ENCODE peak calls at places on chromosomes 5 and 9, in eight cellular contexts. T, R, L, K, O, Z, X and F are unnamed samples.

GRCh38 chr9:70263421-70263820 is 4.6 kb downstream of the SMC5 start:
- DNase-seq in T (no peak), R (no peak), L (peak; percentile 57), K (no peak), O (peak; percentile 56), Z (peak; percentile 36), X (no peak), F (no peak)

GRCh38 chr5:141919218-141920129 is 4.2 kb upstream of the DELE1 start:
- DNase-seq in T (no peak), R (no peak), L (no peak), K (no peak), O (no peak), Z (no peak), X (peak; percentile 67), F (no peak)

GRCh38 chr5:124662261-124662781 is 84.1 kb downstream of the ZNF608 start:
- DNase-seq in T (peak; percentile 62), R (peak; percentile 30), L (no peak), K (no peak), O (no peak), Z (no peak), X (peak; percentile 86), F (no peak)

GRCh38 chr9:125971895-125972729 is 224.9 kb downstream of the PBX3 start:
- DNase-seq in T (no peak), R (no peak), L (no peak), K (no peak), O (no peak), Z (no peak), X (no peak), F (no peak)

GRCh38 chr9:130640681-130641080 is 23.7 kb upstream of the PRDM12 start:
- DNase-seq in T (no peak), R (no peak), L (no peak), K (no peak), O (no peak), Z (no peak), X (no peak), F (no peak)

GRCh38 chr9:112315905-112316304 is 17.5 kb downstream of the PTBP3 start:
- DNase-seq in T (no peak), R (no peak), L (no peak), K (no peak), O (no peak), Z (no peak), X (no peak), F (no peak)

GRCh38 chr9:131593936-131594665 is 48.8 kb downstream of the PRRT1B start:
- DNase-seq in T (no peak), R (no peak), L (no peak), K (no peak), O (no peak), Z (no peak), X (no peak), F (no peak)

GRCh38 chr9:114462791-114463190 is 42.5 kb downstream of the WHRN start:
- DNase-seq in T (no peak), R (no peak), L (no peak), K (no peak), O (peak; percentile 23), Z (peak; percentile 49), X (no peak), F (no peak)

GRCh38 chr9:79233542-79233941 is 338.2 kb upstream of the TLE4 start:
- DNase-seq in T (peak; percentile 26), R (no peak), L (peak; percentile 27), K (no peak), O (peak; percentile 74), Z (peak; percentile 58), X (no peak), F (peak; percentile 47)

DNA sequence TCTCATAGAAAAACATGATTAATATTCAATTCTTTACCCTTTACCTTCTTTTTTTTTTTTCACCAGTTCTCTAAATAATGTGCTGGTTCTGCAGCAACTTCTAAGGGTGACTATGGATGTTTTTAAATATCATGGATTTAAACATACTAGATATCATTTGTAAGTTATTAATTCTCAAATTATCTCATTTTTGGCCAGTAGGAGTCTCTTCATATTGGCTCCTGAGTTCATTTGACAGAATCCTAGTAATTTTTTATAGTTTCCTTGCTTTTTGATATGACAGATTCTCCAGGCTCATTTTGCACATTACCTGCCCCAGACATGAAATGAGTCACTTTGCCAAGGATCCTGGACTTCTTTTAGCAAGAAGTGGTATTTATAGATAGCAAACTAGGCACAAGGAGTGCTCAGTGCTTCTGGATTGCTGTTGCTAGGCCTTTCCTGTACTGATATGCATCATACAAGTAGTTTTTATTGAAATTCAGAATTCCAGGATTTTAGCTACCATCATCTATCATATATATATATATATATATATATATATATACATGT is 201.3 kb upstream of the IL12B start:
- DNase-seq in T (no peak), R (no peak), L (no peak), K (no peak), O (no peak), Z (no peak), X (no peak), F (no peak)
- TF ChIP-seq CTCF in T (no peak), R (no peak), L (peak; percentile 27), K (no peak), O (peak; percentile 15), Z (peak; percentile 34), X (no peak), F (no peak)

GRCh38 chr9:4389755-4390154 is 89.9 kb upstream of the GLIS3 start:
- DNase-seq in T (no peak), R (no peak), L (no peak), K (no peak), O (peak; percentile 30), Z (no peak), X (no peak), F (no peak)

GRCh38 chr9:4397917-4398316 is 92.4 kb upstream of the SLC1A1 start:
- DNase-seq in T (no peak), R (no peak), L (peak; percentile 49), K (no peak), O (peak; percentile 57), Z (peak; percentile 81), X (no peak), F (no peak)

GRCh38 chr9:4389003-4389402 is 89.1 kb upstream of the GLIS3 start:
- DNase-seq in T (no peak), R (no peak), L (no peak), K (no peak), O (no peak), Z (no peak), X (no peak), F (no peak)

GRCh38 chr9:4393806-4394523 is 94.1 kb upstream of the GLIS3 start:
- DNase-seq in T (no peak), R (no peak), L (no peak), K (no peak), O (no peak), Z (no peak), X (no peak), F (no peak)
- TF ChIP-seq CTCF in T (no peak), R (no peak), L (no peak), K (no peak), O (no peak), Z (no peak), X (no peak), F (no peak)

GRCh38 chr9:503331-503730 is 288.7 kb downstream of the DOCK8 start:
- DNase-seq in T (no peak), R (no peak), L (no peak), K (no peak), O (no peak), Z (no peak), X (no peak), F (no peak)

GRCh38 chr9:504921-505821 is 290.5 kb downstream of the DOCK8 start:
- DNase-seq in T (peak; percentile 43), R (peak; percentile 24), L (no peak), K (peak; percentile 43), O (no peak), Z (no peak), X (no peak), F (peak; percentile 70)

DNA sequence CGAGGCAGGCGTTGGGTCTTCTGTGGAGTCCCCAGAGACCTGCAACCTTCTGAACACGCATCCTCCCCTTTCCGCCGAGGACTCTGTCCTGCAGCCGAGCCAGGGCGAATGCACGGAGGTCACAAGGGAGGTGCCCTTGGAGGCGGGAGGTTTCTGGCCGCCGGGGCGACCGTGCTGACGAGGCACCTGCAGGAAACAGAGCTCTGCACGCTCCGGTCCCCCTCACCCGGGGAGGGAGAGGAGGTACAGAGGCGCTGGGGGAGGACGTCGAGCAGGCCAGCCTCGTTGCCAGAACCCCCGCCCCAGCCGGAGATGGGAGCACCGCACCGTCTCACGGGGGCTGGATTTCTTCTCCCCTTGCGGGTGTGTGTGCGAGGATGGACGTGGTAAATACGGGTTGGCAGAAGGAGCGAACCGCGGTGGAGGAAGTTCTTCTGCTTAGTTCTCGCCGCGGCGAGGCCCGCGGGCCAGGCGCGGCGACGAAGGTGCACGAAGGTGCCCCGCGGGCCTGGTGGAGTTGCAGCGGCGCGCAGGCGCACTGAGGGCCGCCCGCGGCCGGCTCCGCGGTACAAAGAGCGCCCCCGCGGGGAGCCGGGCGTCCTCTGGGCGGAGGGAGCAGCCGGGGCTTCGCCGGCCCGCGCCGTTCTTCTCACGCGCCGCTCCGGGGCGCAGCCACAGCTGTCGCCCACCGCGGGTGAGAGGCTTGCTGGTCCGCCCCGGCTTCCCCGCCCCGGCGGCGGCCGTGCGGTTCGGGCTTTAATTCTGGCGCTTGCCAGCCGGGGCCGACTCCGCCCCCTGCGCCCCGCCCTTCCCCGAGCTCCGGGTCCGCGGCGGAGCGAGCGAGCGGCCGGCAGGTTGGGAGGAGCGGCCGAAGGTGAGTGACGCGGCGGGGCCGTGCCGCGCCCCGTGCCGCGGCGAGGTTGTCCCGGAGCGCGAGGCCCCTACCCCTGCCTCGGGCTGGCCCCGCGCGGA is 289.5 kb downstream of the DOCK8 start:
- DNase-seq in T (peak; percentile 81), R (peak; percentile 84), L (peak; percentile 24), K (peak; percentile 69), O (peak; percentile 30), Z (peak; percentile 29), X (peak; percentile 83), F (peak; percentile 80)
- TF ChIP-seq CTCF in T (peak; percentile 12), R (no peak), L (peak; percentile 33), K (peak; percentile 52), O (no peak), Z (no peak), X (peak; percentile 22), F (peak; percentile 14)

GRCh38 chr5:1178529-1179382 is 22.6 kb upstream of the SLC6A19 start:
- DNase-seq in T (peak; percentile 5), R (no peak), L (no peak), K (peak; percentile 12), O (no peak), Z (no peak), X (no peak), F (no peak)
- TF ChIP-seq CTCF in T (no peak), R (no peak), L (no peak), K (no peak), O (no peak), Z (no peak), X (no peak), F (no peak)